ENCODE peak calls at places on chromosome 9, in four cellular contexts. One of them, this sample, is unnamed.

GRCh38 chr9:131310833-131311554 is 21.5 kb downstream of the PLPP7 start:
- DNase-seq in activated T-cell treated with anti-CD3 and anti-CD28 coated beads, Interleukin-2, amount 50 U/mL, for 72 hours: peak; percentile 74
- DNase-seq in CD8-positive, alpha-beta T cell: peak; percentile 45
- DNase-seq in ureter: no peak
- DNase-seq in this sample: no peak

GRCh38 chr9:87834357-87834756 is 48.3 kb upstream of the SPATA31E1 start:
- DNase-seq in CD8-positive, alpha-beta T cell: no peak
- DNase-seq in activated T-cell treated with anti-CD3 and anti-CD28 coated beads, Interleukin-2, amount 50 U/mL, for 72 hours: no peak
- DNase-seq in ureter: no peak
- DNase-seq in this sample: no peak

GRCh38 chr9:9912459-9912858 is 700.3 kb downstream of the PTPRD start:
- DNase-seq in ureter: no peak
- DNase-seq in CD8-positive, alpha-beta T cell: no peak
- DNase-seq in activated T-cell treated with anti-CD3 and anti-CD28 coated beads, Interleukin-2, amount 50 U/mL, for 72 hours: no peak
- DNase-seq in this sample: no peak

GRCh38 chr9:126619336-126619919 is 5.7 kb downstream of the LMX1B start:
- DNase-seq in CD8-positive, alpha-beta T cell: no peak
- DNase-seq in activated T-cell treated with anti-CD3 and anti-CD28 coated beads, Interleukin-2, amount 50 U/mL, for 72 hours: no peak
- DNase-seq in ureter: no peak
- DNase-seq in this sample: no peak

GRCh38 chr9:35856882-35857281 is 13.3 kb downstream of the OR13J1 start:
- DNase-seq in CD8-positive, alpha-beta T cell: no peak
- DNase-seq in ureter: no peak
- DNase-seq in activated T-cell treated with anti-CD3 and anti-CD28 coated beads, Interleukin-2, amount 50 U/mL, for 72 hours: no peak
- DNase-seq in this sample: no peak

GRCh38 chr9:88272986-88273385 is 115.3 kb upstream of the SPIN1 start:
- DNase-seq in ureter: no peak
- DNase-seq in CD8-positive, alpha-beta T cell: no peak
- DNase-seq in activated T-cell treated with anti-CD3 and anti-CD28 coated beads, Interleukin-2, amount 50 U/mL, for 72 hours: no peak
- DNase-seq in this sample: no peak

GRCh38 chr9:115192280-115192679 is 74.3 kb upstream of the TNC start:
- DNase-seq in CD8-positive, alpha-beta T cell: no peak
- DNase-seq in activated T-cell treated with anti-CD3 and anti-CD28 coated beads, Interleukin-2, amount 50 U/mL, for 72 hours: no peak
- DNase-seq in ureter: no peak
- DNase-seq in this sample: no peak

GRCh38 chr9:33708441-33708840 is 86.9 kb upstream of the PRSS3 start:
- DNase-seq in CD8-positive, alpha-beta T cell: no peak
- DNase-seq in activated T-cell treated with anti-CD3 and anti-CD28 coated beads, Interleukin-2, amount 50 U/mL, for 72 hours: no peak
- DNase-seq in ureter: no peak
- DNase-seq in this sample: no peak

GRCh38 chr9:78694950-78695349 is 398.0 kb downstream of the PSAT1 start:
- DNase-seq in CD8-positive, alpha-beta T cell: no peak
- DNase-seq in activated T-cell treated with anti-CD3 and anti-CD28 coated beads, Interleukin-2, amount 50 U/mL, for 72 hours: no peak
- DNase-seq in ureter: no peak
- DNase-seq in this sample: no peak

GRCh38 chr9:91902465-91903125 is 47.4 kb downstream of the ROR2 start:
- DNase-seq in CD8-positive, alpha-beta T cell: no peak
- DNase-seq in ureter: no peak
- DNase-seq in activated T-cell treated with anti-CD3 and anti-CD28 coated beads, Interleukin-2, amount 50 U/mL, for 72 hours: no peak
- DNase-seq in this sample: no peak

GRCh38 chr9:111287127-111287526 is 42.9 kb downstream of the OR2K2 start:
- DNase-seq in CD8-positive, alpha-beta T cell: no peak
- DNase-seq in ureter: no peak
- DNase-seq in activated T-cell treated with anti-CD3 and anti-CD28 coated beads, Interleukin-2, amount 50 U/mL, for 72 hours: no peak
- DNase-seq in this sample: no peak

GRCh38 chr9:87973791-87974292 is 491 bp downstream of the CDK20 start:
- DNase-seq in activated T-cell treated with anti-CD3 and anti-CD28 coated beads, Interleukin-2, amount 50 U/mL, for 72 hours: no peak
- DNase-seq in ureter: no peak
- DNase-seq in CD8-positive, alpha-beta T cell: no peak
- DNase-seq in this sample: no peak

GRCh38 chr9:128120061-128120740 is 7.3 kb downstream of the PTGES2 start:
- DNase-seq in ureter: no peak
- DNase-seq in activated T-cell treated with anti-CD3 and anti-CD28 coated beads, Interleukin-2, amount 50 U/mL, for 72 hours: no peak
- DNase-seq in CD8-positive, alpha-beta T cell: no peak
- DNase-seq in this sample: no peak

GRCh38 chr9:133421615-133422542 is at the start of gene ADAMTS13:
- DNase-seq in activated T-cell treated with anti-CD3 and anti-CD28 coated beads, Interleukin-2, amount 50 U/mL, for 72 hours: peak; percentile 77
- DNase-seq in CD8-positive, alpha-beta T cell: no peak
- DNase-seq in ureter: no peak
- DNase-seq in this sample: no peak

GRCh38 chr9:74407166-74407565 is 90.0 kb upstream of the RORB start:
- DNase-seq in ureter: no peak
- DNase-seq in CD8-positive, alpha-beta T cell: no peak
- DNase-seq in activated T-cell treated with anti-CD3 and anti-CD28 coated beads, Interleukin-2, amount 50 U/mL, for 72 hours: no peak
- DNase-seq in this sample: no peak

GRCh38 chr9:69104830-69105527 is 69.1 kb upstream of the TJP2 start:
- DNase-seq in activated T-cell treated with anti-CD3 and anti-CD28 coated beads, Interleukin-2, amount 50 U/mL, for 72 hours: no peak
- DNase-seq in CD8-positive, alpha-beta T cell: no peak
- DNase-seq in ureter: peak; percentile 85
- DNase-seq in this sample: no peak

GRCh38 chr9:76900884-76901440 is 5.0 kb downstream of the PRUNE2 start:
- DNase-seq in CD8-positive, alpha-beta T cell: no peak
- DNase-seq in activated T-cell treated with anti-CD3 and anti-CD28 coated beads, Interleukin-2, amount 50 U/mL, for 72 hours: no peak
- DNase-seq in ureter: no peak
- DNase-seq in this sample: no peak

GRCh38 chr9:94084314-94084713 is at the start of gene PTPDC1:
- DNase-seq in activated T-cell treated with anti-CD3 and anti-CD28 coated beads, Interleukin-2, amount 50 U/mL, for 72 hours: no peak
- DNase-seq in ureter: no peak
- DNase-seq in CD8-positive, alpha-beta T cell: no peak
- DNase-seq in this sample: no peak

GRCh38 chr9:127252405-127253093 is 12.0 kb upstream of the GARNL3 start:
- DNase-seq in CD8-positive, alpha-beta T cell: no peak
- DNase-seq in activated T-cell treated with anti-CD3 and anti-CD28 coated beads, Interleukin-2, amount 50 U/mL, for 72 hours: no peak
- DNase-seq in ureter: no peak
- DNase-seq in this sample: no peak

GRCh38 chr9:131744171-131744714 is 4.4 kb upstream of the RAPGEF1 start:
- DNase-seq in CD8-positive, alpha-beta T cell: peak; percentile 39
- DNase-seq in ureter: no peak
- DNase-seq in activated T-cell treated with anti-CD3 and anti-CD28 coated beads, Interleukin-2, amount 50 U/mL, for 72 hours: no peak
- DNase-seq in this sample: no peak

GRCh38 chr9:90002299-90003045 is 397.7 kb downstream of the GADD45G start:
- DNase-seq in ureter: no peak
- DNase-seq in CD8-positive, alpha-beta T cell: no peak
- DNase-seq in activated T-cell treated with anti-CD3 and anti-CD28 coated beads, Interleukin-2, amount 50 U/mL, for 72 hours: no peak
- DNase-seq in this sample: no peak

GRCh38 chr9:15069106-15069505 is 158.9 kb upstream of the FREM1 start:
- DNase-seq in ureter: no peak
- DNase-seq in activated T-cell treated with anti-CD3 and anti-CD28 coated beads, Interleukin-2, amount 50 U/mL, for 72 hours: no peak
- DNase-seq in CD8-positive, alpha-beta T cell: no peak
- DNase-seq in this sample: no peak

GRCh38 chr9:99050292-99050911 is 54.5 kb upstream of the TGFBR1 start:
- DNase-seq in ureter: no peak
- DNase-seq in CD8-positive, alpha-beta T cell: no peak
- DNase-seq in activated T-cell treated with anti-CD3 and anti-CD28 coated beads, Interleukin-2, amount 50 U/mL, for 72 hours: no peak
- DNase-seq in this sample: no peak

GRCh38 chr9:23683021-23683431 is 143.0 kb downstream of the ELAVL2 start:
- DNase-seq in ureter: no peak
- DNase-seq in CD8-positive, alpha-beta T cell: no peak
- DNase-seq in activated T-cell treated with anti-CD3 and anti-CD28 coated beads, Interleukin-2, amount 50 U/mL, for 72 hours: no peak
- DNase-seq in this sample: no peak

GRCh38 chr9:119509291-119509905 is 140.2 kb upstream of the BRINP1 start:
- DNase-seq in ureter: no peak
- DNase-seq in activated T-cell treated with anti-CD3 and anti-CD28 coated beads, Interleukin-2, amount 50 U/mL, for 72 hours: no peak
- DNase-seq in CD8-positive, alpha-beta T cell: no peak
- DNase-seq in this sample: no peak

GRCh38 chr9:90433398-90433890 is 209.2 kb downstream of the DIRAS2 start:
- DNase-seq in CD8-positive, alpha-beta T cell: no peak
- DNase-seq in ureter: peak; percentile 70
- DNase-seq in activated T-cell treated with anti-CD3 and anti-CD28 coated beads, Interleukin-2, amount 50 U/mL, for 72 hours: no peak
- DNase-seq in this sample: no peak

GRCh38 chr9:113675475-113675941 is 200.6 kb upstream of the ZNF618 start:
- DNase-seq in ureter: peak; percentile 67
- DNase-seq in CD8-positive, alpha-beta T cell: no peak
- DNase-seq in activated T-cell treated with anti-CD3 and anti-CD28 coated beads, Interleukin-2, amount 50 U/mL, for 72 hours: no peak
- DNase-seq in this sample: peak; percentile 95

This sample was measured in HFF-Myc.